ENCODE peak calls at places on chromosomes 13 and 19, in four cellular contexts. W is stimulated activated CD4-positive, alpha-beta T cell treated with anti-CD3 and anti-CD28 coated beads, Interleukin-1b, Interleukin-23, amount 100 ng/mL, for 24 hours; V is neural crest cell; T is T-helper 17 cell. F is an unnamed sample.

GRCh38 chr13:113656831-113657671 is 947 bp downstream of the ATP4B start:
- DNase-seq in T (no peak), V (no peak), W (no peak), F (no peak)

GRCh38 chr19:44644391-44645016 is 794 bp downstream of the PVR start:
- DNase-seq in T (no peak), W (no peak), V (peak), F (peak)

GRCh38 chr13:110132178-110132975 is 174.6 kb downstream of the COL4A1 start:
- DNase-seq in V (no peak), T (no peak), W (no peak), F (no peak)

GRCh38 chr13:108961542-108962125 is 332.2 kb downstream of the MYO16 start:
- DNase-seq in V (no peak), W (no peak), T (no peak), F (peak)

GRCh38 chr19:10292789-10293636 is 3.3 kb downstream of the ICAM5 start:
- DNase-seq in W (no peak), T (no peak), V (no peak), F (no peak)

GRCh38 chr19:18399008-18399407 is 1.6 kb upstream of the LRRC25 start:
- DNase-seq in W (no peak), V (no peak), T (no peak), F (no peak)

GRCh38 chr13:19860884-19861655 is 2.4 kb downstream of the ZMYM5 start:
- DNase-seq in W (no peak), V (no peak), T (no peak), F (peak)

GRCh38 chr19:1748115-1748702 is 5.1 kb upstream of the ONECUT3 start:
- DNase-seq in V (no peak), T (no peak), W (no peak), F (no peak)

GRCh38 chr19:40523322-40524047 is 53.2 kb upstream of the SHKBP1 start:
- DNase-seq in T (peak), V (peak), W (no peak), F (peak)

GRCh38 chr13:89401209-89401810 is 1730.1 kb downstream of the SLITRK5 start:
- DNase-seq in V (no peak), W (no peak), T (no peak), F (no peak)

GRCh38 chr13:74280795-74281490 is 146.7 kb upstream of the KLF12 start:
- DNase-seq in V (no peak), T (no peak), W (no peak), F (no peak)

GRCh38 chr19:38555200-38555599 is 62.6 kb downstream of the MAP4K1 start:
- DNase-seq in W (no peak), V (no peak), T (no peak), F (no peak)

GRCh38 chr19:21580818-21581217 is 75.4 kb downstream of the ZNF429 start:
- DNase-seq in T (no peak), W (no peak), V (no peak), F (no peak)

GRCh38 chr19:35090795-35091214 is 24.8 kb upstream of the FXYD3 start:
- DNase-seq in V (no peak), T (no peak), W (no peak), F (no peak)

GRCh38 chr13:80679423-80679822 is 338.5 kb upstream of the SPRY2 start:
- DNase-seq in T (no peak), V (no peak), W (no peak), F (no peak)

GRCh38 chr19:11025997-11026396 is 63.3 kb upstream of the LDLR start:
- DNase-seq in W (no peak), V (no peak), T (no peak), F (no peak)

GRCh38 chr19:1132625-1133383 is 29.0 kb downstream of the GPX4 start:
- DNase-seq in T (no peak), V (no peak), W (peak), F (no peak)

GRCh38 chr19:4042731-4043082 is 24.0 kb downstream of the ZBTB7A start:
- DNase-seq in V (no peak), W (no peak), T (no peak), F (no peak)

GRCh38 chr19:18117692-18118378 is 20.3 kb downstream of the MAST3 start:
- DNase-seq in T (peak), W (peak), V (peak), F (peak)

GRCh38 chr13:111346281-111346680 is 25.8 kb downstream of the TEX29 start:
- DNase-seq in T (no peak), V (no peak), W (no peak), F (no peak)